ENCODE peak calls at places on chromosomes 12 and 14, in four cellular contexts. One of them, this sample, is unnamed.

GRCh38 chr12:59716049-59716448 is 120.2 kb downstream of the SLC16A7 start:
- DNase-seq in GM12878: no peak
- DNase-seq in stomach: no peak
- DNase-seq in HCT116: no peak
- DNase-seq in this sample: no peak

GRCh38 chr12:59088673-59089072 is 168.4 kb upstream of the LRIG3 start:
- DNase-seq in GM12878: no peak
- DNase-seq in stomach: no peak
- DNase-seq in HCT116: no peak
- DNase-seq in this sample: no peak

GRCh38 chr14:106879241-106879640 is 1352.9 kb downstream of the TMEM121 start:
- DNase-seq in HCT116: peak
- DNase-seq in stomach: peak
- DNase-seq in GM12878: no peak
- DNase-seq in this sample: peak

GRCh38 chr12:54996235-54996634 is 11.7 kb upstream of the TESPA1 start:
- DNase-seq in HCT116: no peak
- DNase-seq in stomach: no peak
- DNase-seq in GM12878: no peak
- DNase-seq in this sample: no peak

GRCh38 chr12:109739747-109740693 is 26.4 kb downstream of the FAM222A start:
- DNase-seq in stomach: peak
- DNase-seq in HCT116: no peak
- DNase-seq in GM12878: no peak
- DNase-seq in this sample: no peak

GRCh38 chr12:25625146-25625545 is 72.1 kb upstream of the LMNTD1 start:
- DNase-seq in HCT116: no peak
- DNase-seq in stomach: no peak
- DNase-seq in GM12878: no peak
- DNase-seq in this sample: no peak

GRCh38 chr14:95304342-95304741 is 15.4 kb downstream of the CLMN start:
- DNase-seq in HCT116: no peak
- DNase-seq in stomach: no peak
- DNase-seq in GM12878: no peak
- DNase-seq in this sample: no peak

GRCh38 chr14:36724162-36724561 is 62.5 kb downstream of the PAX9 start:
- DNase-seq in stomach: no peak
- DNase-seq in HCT116: no peak
- DNase-seq in GM12878: no peak
- DNase-seq in this sample: no peak

GRCh38 chr14:87824261-87824660 is 168.7 kb downstream of the GALC start:
- DNase-seq in GM12878: no peak
- DNase-seq in stomach: no peak
- DNase-seq in HCT116: no peak
- DNase-seq in this sample: no peak

GRCh38 chr12:81644503-81644902 is 114.6 kb downstream of the PPFIA2 start:
- DNase-seq in GM12878: no peak
- DNase-seq in stomach: no peak
- DNase-seq in HCT116: peak
- DNase-seq in this sample: no peak

GRCh38 chr12:122306407-122306806 is 40.1 kb upstream of the VPS33A start:
- DNase-seq in GM12878: no peak
- DNase-seq in stomach: no peak
- DNase-seq in HCT116: no peak
- DNase-seq in this sample: no peak

GRCh38 chr12:83224012-83224411 is 537.3 kb downstream of the TMTC2 start:
- DNase-seq in stomach: no peak
- DNase-seq in HCT116: no peak
- DNase-seq in GM12878: no peak
- DNase-seq in this sample: no peak

GRCh38 chr12:42893802-42894201 is 304.3 kb upstream of the PRICKLE1 start:
- DNase-seq in GM12878: no peak
- DNase-seq in stomach: no peak
- DNase-seq in HCT116: no peak
- DNase-seq in this sample: no peak

GRCh38 chr12:78018939-78019338 is 188.2 kb downstream of the NAV3 start:
- DNase-seq in GM12878: no peak
- DNase-seq in HCT116: no peak
- DNase-seq in stomach: no peak
- DNase-seq in this sample: no peak

GRCh38 chr12:112905451-112906089 is 1.2 kb upstream of the OAS1 start:
- DNase-seq in GM12878: no peak
- DNase-seq in stomach: no peak
- DNase-seq in HCT116: no peak
- DNase-seq in this sample: no peak

GRCh38 chr12:91224411-91224810 is 41.8 kb upstream of the DCN start:
- DNase-seq in GM12878: no peak
- DNase-seq in HCT116: no peak
- DNase-seq in stomach: no peak
- DNase-seq in this sample: no peak

GRCh38 chr14:101719708-101720107 is 41.8 kb upstream of the PPP2R5C start:
- DNase-seq in stomach: peak
- DNase-seq in HCT116: no peak
- DNase-seq in GM12878: no peak
- DNase-seq in this sample: no peak

GRCh38 chr12:4031703-4032291 is 158.6 kb upstream of the PARP11 start:
- DNase-seq in HCT116: no peak
- DNase-seq in stomach: no peak
- DNase-seq in GM12878: no peak
- DNase-seq in this sample: peak

GRCh38 chr12:119682635-119683340 is 14.9 kb downstream of the PRKAB1 start:
- DNase-seq in HCT116: no peak
- DNase-seq in GM12878: peak
- DNase-seq in stomach: no peak
- DNase-seq in this sample: no peak

GRCh38 chr12:113756609-113757008 is 209.5 kb downstream of the RBM19 start:
- DNase-seq in HCT116: no peak
- DNase-seq in stomach: no peak
- DNase-seq in GM12878: no peak
- DNase-seq in this sample: no peak

GRCh38 chr12:42967850-42968249 is 378.3 kb upstream of the PRICKLE1 start:
- DNase-seq in stomach: no peak
- DNase-seq in HCT116: no peak
- DNase-seq in GM12878: no peak
- DNase-seq in this sample: no peak

GRCh38 chr12:89789862-89790261 is 81.2 kb upstream of the ATP2B1 start:
- DNase-seq in HCT116: no peak
- DNase-seq in GM12878: peak
- DNase-seq in stomach: no peak
- DNase-seq in this sample: no peak

GRCh38 chr12:62021808-62022207 is 238.4 kb upstream of the USP15 start:
- DNase-seq in stomach: no peak
- DNase-seq in HCT116: no peak
- DNase-seq in GM12878: no peak
- DNase-seq in this sample: no peak

GRCh38 chr12:28191690-28192089 is 1.4 kb downstream of the CCDC91 start:
- DNase-seq in GM12878: no peak
- DNase-seq in stomach: no peak
- DNase-seq in HCT116: no peak
- DNase-seq in this sample: peak

GRCh38 chr12:20189767-20190166 is 178.6 kb upstream of the PDE3A start:
- DNase-seq in stomach: no peak
- DNase-seq in HCT116: no peak
- DNase-seq in GM12878: no peak
- DNase-seq in this sample: no peak
- H3K27ac ChIP-seq in stomach: no peak
- H3K27ac ChIP-seq in HCT116: no peak
- H3K27ac ChIP-seq in GM12878: no peak
- H3K27ac ChIP-seq in this sample: no peak

GRCh38 chr12:93403988-93404803 is 26.5 kb downstream of the NUDT4 start:
- DNase-seq in GM12878: no peak
- DNase-seq in HCT116: no peak
- DNase-seq in stomach: no peak
- DNase-seq in this sample: no peak
- TF ChIP-seq POLR2AphosphoS5 in GM12878: peak
- TF ChIP-seq POLR2AphosphoS5 in HCT116: no peak
- TF ChIP-seq POLR2AphosphoS5 in stomach: no peak
- TF ChIP-seq POLR2AphosphoS5 in this sample: no peak

GRCh38 chr12:53976172-53976822 is 1.5 kb upstream of the HOTAIR start:
- DNase-seq in HCT116: no peak
- DNase-seq in stomach: no peak
- DNase-seq in GM12878: no peak
- DNase-seq in this sample: no peak

GRCh38 chr12:53975816-53976152 is 1.0 kb upstream of the HOTAIR start:
- DNase-seq in GM12878: no peak
- DNase-seq in stomach: no peak
- DNase-seq in HCT116: no peak
- DNase-seq in this sample: no peak

GRCh38 chr12:53974084-53975018 is at the start of gene HOTAIR:
- DNase-seq in GM12878: no peak
- DNase-seq in HCT116: no peak
- DNase-seq in stomach: no peak
- DNase-seq in this sample: no peak

GRCh38 chr12:53976823-53977595 is 2.3 kb upstream of the HOTAIR start:
- DNase-seq in HCT116: no peak
- DNase-seq in GM12878: no peak
- DNase-seq in stomach: no peak
- DNase-seq in this sample: no peak

GRCh38 chr12:53975019-53975815 is 463 bp upstream of the HOTAIR start:
- DNase-seq in stomach: no peak
- DNase-seq in GM12878: no peak
- DNase-seq in HCT116: no peak
- DNase-seq in this sample: no peak
- H3K27ac ChIP-seq in stomach: no peak
- H3K27ac ChIP-seq in GM12878: no peak
- H3K27ac ChIP-seq in HCT116: no peak
- H3K27ac ChIP-seq in this sample: no peak

DNA sequence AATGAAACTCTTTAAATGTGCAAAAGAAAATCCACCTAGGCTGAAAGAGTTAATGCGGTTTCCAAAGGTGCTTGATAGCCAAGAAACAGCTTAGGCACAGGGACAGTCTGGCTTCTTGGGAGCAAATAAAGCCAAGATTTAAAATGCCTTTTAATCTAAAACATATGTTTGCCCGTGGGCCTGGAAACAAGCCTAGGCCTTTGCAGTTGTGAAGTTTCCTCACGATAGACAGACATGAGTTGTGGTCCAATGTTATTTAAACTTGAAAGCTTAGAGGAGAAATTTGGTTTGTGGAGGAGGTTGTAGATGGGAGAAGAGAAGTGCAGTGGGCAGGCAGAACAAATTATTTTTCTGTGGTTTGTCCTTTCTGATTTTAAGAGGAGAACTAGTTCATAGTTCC is 29.8 kb downstream of the PROX2 start:
- DNase-seq in HCT116: no peak
- DNase-seq in stomach: no peak
- DNase-seq in GM12878: no peak
- DNase-seq in this sample: no peak
- TF ChIP-seq POLR2AphosphoS5 in HCT116: no peak
- TF ChIP-seq POLR2AphosphoS5 in stomach: no peak
- TF ChIP-seq POLR2AphosphoS5 in GM12878: no peak
- TF ChIP-seq POLR2AphosphoS5 in this sample: no peak

This sample was measured in transverse colon.